ENCODE peak calls at places on chromosomes 13 and 19, in five cellular contexts. A is testis, S is SJCRH30, L is IMR-90, W is heart right ventricle. E is an unnamed sample.

GRCh38 chr13:80126382-80127068 is 214.4 kb downstream of the SPRY2 start:
- DNase-seq in A (no peak), S (no peak), L (no peak), W (no peak), E (no peak)

GRCh38 chr19:40438284-40438683 is 5.9 kb downstream of the SERTAD3 start:
- DNase-seq in A (no peak), S (no peak), L (no peak), W (no peak), E (no peak)

GRCh38 chr19:10045371-10045770 is 32.1 kb downstream of the RDH8 start:
- DNase-seq in A (no peak), S (no peak), L (no peak), W (no peak), E (no peak)

GRCh38 chr13:69704311-69704710 is 403.3 kb upstream of the ATXN8OS start:
- DNase-seq in A (no peak), S (no peak), L (no peak), W (no peak), E (no peak)

GRCh38 chr13:109697936-109698335 is 88.4 kb downstream of the IRS2 start:
- DNase-seq in A (no peak), S (no peak), L (no peak), W (no peak), E (no peak)

GRCh38 chr19:2215281-2215751 is 20.8 kb downstream of the PLEKHJ1 start:
- DNase-seq in A (no peak), S (no peak), L (no peak), W (no peak), E (no peak)

GRCh38 chr13:114105351-114106225 is 26.8 kb downstream of the RASA3 start:
- DNase-seq in A (no peak), S (no peak), L (no peak), W (peak), E (no peak)

GRCh38 chr13:101858869-101859268 is 406.4 kb downstream of the ITGBL1 start:
- DNase-seq in A (no peak), S (no peak), L (no peak), W (no peak), E (no peak)

GRCh38 chr13:72757792-72758535 is 23.7 kb downstream of the DIS3 start:
- DNase-seq in A (no peak), S (no peak), L (peak), W (no peak), E (no peak)

GRCh38 chr13:112896736-112897602 is 72.0 kb upstream of the MCF2L start:
- DNase-seq in A (no peak), S (no peak), L (no peak), W (no peak), E (peak)

GRCh38 chr13:93045836-93046235 is 180.8 kb upstream of the GPC6 start:
- DNase-seq in A (no peak), S (no peak), L (peak), W (no peak), E (no peak)

GRCh38 chr13:27921961-27922910 is 2.4 kb downstream of the PDX1 start:
- DNase-seq in A (no peak), S (no peak), L (no peak), W (no peak), E (no peak)

GRCh38 chr13:40940841-40941240 is 78.3 kb downstream of the ELF1 start:
- DNase-seq in A (peak), S (no peak), L (no peak), W (no peak), E (no peak)

GRCh38 chr13:52695856-52696255 is 43.2 kb downstream of the SUGT1 start:
- DNase-seq in A (no peak), S (no peak), L (peak), W (no peak), E (no peak)

GRCh38 chr13:113152894-113153809 is 5.3 kb upstream of the PROZ start:
- DNase-seq in A (peak), S (peak), L (no peak), W (peak), E (peak)

GRCh38 chr19:53768401-53768800 is 55.7 kb downstream of the NLRP12 start:
- DNase-seq in A (no peak), S (no peak), L (no peak), W (no peak), E (peak)

GRCh38 chr13:98416408-98416807 is 160.5 kb downstream of the STK24 start:
- DNase-seq in A (no peak), S (no peak), L (no peak), W (no peak), E (peak)

GRCh38 chr13:97932006-97932405 is 21.5 kb upstream of the IPO5 start:
- DNase-seq in A (no peak), S (peak), L (no peak), W (no peak), E (no peak)

GRCh38 chr13:103312467-103312866 is 246.2 kb upstream of the SLC10A2 start:
- DNase-seq in A (no peak), S (no peak), L (no peak), W (no peak), E (no peak)

GRCh38 chr13:31860002-31860401 is 120.7 kb downstream of the RXFP2 start:
- DNase-seq in A (no peak), S (no peak), L (no peak), W (peak), E (no peak)

GRCh38 chr19:35905178-35905727 is 2.8 kb downstream of the TYROBP start:
- DNase-seq in A (no peak), S (peak), L (peak), W (no peak), E (no peak)
- H3K27ac ChIP-seq in A (no peak), S (no peak), L (peak), W (no peak), E (no peak)

DNA sequence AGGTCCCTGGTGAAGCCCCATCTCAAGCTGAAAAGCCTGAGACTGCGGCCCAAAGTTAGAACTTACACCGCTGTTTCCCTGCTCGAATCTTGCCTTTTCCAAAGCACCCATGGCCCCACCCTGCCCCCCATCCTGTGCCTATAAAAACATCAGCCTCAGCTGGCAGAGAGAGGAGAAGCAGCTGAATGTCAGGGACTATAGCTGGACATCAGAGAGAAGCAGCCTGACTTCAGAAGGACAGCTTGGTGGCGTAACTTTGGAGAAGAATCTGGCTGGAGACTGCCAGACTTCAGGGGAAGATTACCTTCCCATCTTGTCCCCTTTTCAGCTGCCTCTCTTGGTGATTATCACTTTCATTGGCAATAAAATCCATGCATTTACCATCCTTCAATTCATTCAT is 9.3 kb upstream of the RCBTB2 start:
- DNase-seq in A (no peak), S (no peak), L (no peak), W (no peak), E (no peak)
- H3K27ac ChIP-seq in A (no peak), S (no peak), L (no peak), W (peak), E (no peak)

DNA sequence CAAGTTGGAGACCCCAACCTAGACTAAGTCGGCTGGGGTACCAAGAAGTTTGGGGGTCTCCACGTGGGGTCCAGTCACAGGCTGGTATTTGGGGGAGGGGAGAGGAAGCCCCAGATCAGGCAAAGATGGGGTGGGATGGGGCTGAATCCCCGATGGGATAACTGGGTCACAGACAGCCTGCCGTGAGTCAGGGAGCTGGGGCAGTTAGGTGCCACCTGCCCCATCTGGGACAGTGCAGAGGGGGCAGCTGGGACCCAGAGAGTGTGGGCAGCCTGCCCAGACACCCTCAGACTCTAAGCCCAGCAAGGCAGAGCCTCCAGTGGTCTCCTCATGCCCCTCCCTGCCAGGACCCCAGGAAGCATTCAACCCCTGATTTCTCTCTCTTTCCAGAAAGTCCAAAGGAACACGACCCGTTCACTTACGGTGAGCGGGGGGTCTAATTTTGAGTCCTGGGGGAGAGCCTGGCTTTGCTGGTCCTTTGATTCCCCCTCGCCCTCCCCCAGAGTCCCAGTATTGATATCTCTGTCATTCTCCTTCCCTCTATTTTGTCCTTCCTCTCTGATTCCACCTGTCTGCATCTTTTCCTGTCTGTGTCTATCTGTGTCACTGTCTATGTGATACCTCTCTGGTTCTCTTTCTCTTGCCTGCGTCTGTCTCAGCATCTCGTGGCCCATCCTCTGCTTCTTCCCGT is 1.7 kb downstream of the FXYD1 start:
- DNase-seq in A (no peak), S (no peak), L (no peak), W (peak), E (peak)
- H3K27ac ChIP-seq in A (peak), S (no peak), L (no peak), W (peak), E (no peak)

GRCh38 chr13:36345438-36346221 is 564 bp downstream of the SPART start:
- DNase-seq in A (peak), S (peak), L (peak), W (peak), E (peak)
- H3K27ac ChIP-seq in A (peak), S (peak), L (peak), W (peak), E (peak)

GRCh38 chr19:22620401-22620800 is 13.7 kb upstream of the ZNF492 start:
- DNase-seq in A (peak), S (no peak), L (no peak), W (no peak), E (no peak)

GRCh38 chr19:22620912-22621311 is 13.2 kb upstream of the ZNF492 start:
- DNase-seq in A (no peak), S (no peak), L (no peak), W (no peak), E (no peak)

GRCh38 chr19:22622020-22622419 is 12.1 kb upstream of the ZNF492 start:
- DNase-seq in A (peak), S (no peak), L (no peak), W (no peak), E (no peak)

GRCh38 chr19:22619371-22619770 is 14.8 kb upstream of the ZNF492 start:
- DNase-seq in A (peak), S (no peak), L (no peak), W (no peak), E (no peak)

DNA sequence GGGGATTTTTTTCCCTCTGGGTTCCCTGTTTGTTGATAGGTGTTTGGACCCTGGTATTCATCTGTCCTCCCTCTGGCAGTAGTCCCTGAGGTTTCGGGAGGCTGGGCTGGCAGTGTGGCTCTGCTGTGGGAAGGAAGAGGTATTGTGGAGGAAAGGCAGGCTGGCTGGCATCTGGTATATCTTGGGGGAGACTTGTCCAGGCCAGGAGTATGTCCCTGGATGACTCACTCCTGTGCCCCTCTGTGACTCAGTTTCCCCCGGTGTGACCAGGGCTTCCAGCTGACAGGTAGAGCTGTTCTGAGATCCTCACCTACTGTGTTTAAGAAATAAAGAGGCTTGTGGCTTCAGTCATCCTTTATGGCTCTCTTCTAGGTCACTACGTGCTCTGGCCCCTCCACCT is 14.2 kb upstream of the ZNF492 start:
- DNase-seq in A (no peak), S (no peak), L (no peak), W (no peak), E (no peak)
- H3K27ac ChIP-seq in A (peak), S (no peak), L (no peak), W (peak), E (no peak)

GRCh38 chr19:18289471-18290066 is 8.1 kb upstream of the JUND start:
- DNase-seq in A (no peak), S (no peak), L (no peak), W (no peak), E (no peak)

GRCh38 chr19:18290250-18291018 is 9.0 kb upstream of the JUND start:
- DNase-seq in A (no peak), S (peak), L (peak), W (no peak), E (no peak)

GRCh38 chr19:18291590-18292459 is 10.4 kb upstream of the JUND start:
- DNase-seq in A (peak), S (peak), L (peak), W (peak), E (peak)

GRCh38 chr19:18292460-18292809 is 11.0 kb upstream of the JUND start:
- DNase-seq in A (no peak), S (no peak), L (no peak), W (no peak), E (no peak)

DNA sequence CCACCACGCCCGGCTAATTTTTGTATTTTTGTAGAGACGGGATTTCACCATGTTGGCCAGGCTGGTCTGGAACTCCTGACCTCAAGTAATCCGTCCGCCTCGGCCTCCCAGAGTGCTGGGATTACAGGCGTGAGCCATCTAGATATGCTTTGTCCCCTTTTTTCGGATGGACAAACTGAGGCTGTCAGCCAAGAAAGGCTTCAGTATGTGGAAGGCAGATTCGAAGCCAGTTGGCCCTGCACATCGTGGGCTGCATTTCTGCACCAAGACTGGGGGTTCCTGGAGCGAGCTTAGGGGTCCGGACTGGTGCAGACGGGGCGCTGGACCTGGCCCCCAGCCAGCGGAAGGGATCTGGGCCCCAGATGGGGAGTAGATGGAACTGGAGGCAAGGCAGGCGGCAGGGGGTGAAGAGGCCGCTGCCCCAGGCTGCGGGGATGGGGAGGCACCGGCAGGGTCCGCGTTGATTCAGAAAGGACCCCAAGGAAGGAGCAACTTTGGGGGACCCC is 9.7 kb upstream of the JUND start:
- DNase-seq in A (no peak), S (peak), L (no peak), W (peak), E (no peak)
- H3K27ac ChIP-seq in A (peak), S (peak), L (peak), W (peak), E (peak)

GRCh38 chr19:19113040-19113541 is 25.2 kb downstream of the TMEM161A start:
- DNase-seq in A (no peak), S (peak), L (peak), W (no peak), E (no peak)
- H3K27ac ChIP-seq in A (no peak), S (peak), L (no peak), W (no peak), E (no peak)

GRCh38 chr19:55387736-55388497 is 2.2 kb downstream of the RPL28 start:
- DNase-seq in A (no peak), S (no peak), L (no peak), W (no peak), E (no peak)
- H3K27ac ChIP-seq in A (no peak), S (no peak), L (peak), W (no peak), E (no peak)

DNA sequence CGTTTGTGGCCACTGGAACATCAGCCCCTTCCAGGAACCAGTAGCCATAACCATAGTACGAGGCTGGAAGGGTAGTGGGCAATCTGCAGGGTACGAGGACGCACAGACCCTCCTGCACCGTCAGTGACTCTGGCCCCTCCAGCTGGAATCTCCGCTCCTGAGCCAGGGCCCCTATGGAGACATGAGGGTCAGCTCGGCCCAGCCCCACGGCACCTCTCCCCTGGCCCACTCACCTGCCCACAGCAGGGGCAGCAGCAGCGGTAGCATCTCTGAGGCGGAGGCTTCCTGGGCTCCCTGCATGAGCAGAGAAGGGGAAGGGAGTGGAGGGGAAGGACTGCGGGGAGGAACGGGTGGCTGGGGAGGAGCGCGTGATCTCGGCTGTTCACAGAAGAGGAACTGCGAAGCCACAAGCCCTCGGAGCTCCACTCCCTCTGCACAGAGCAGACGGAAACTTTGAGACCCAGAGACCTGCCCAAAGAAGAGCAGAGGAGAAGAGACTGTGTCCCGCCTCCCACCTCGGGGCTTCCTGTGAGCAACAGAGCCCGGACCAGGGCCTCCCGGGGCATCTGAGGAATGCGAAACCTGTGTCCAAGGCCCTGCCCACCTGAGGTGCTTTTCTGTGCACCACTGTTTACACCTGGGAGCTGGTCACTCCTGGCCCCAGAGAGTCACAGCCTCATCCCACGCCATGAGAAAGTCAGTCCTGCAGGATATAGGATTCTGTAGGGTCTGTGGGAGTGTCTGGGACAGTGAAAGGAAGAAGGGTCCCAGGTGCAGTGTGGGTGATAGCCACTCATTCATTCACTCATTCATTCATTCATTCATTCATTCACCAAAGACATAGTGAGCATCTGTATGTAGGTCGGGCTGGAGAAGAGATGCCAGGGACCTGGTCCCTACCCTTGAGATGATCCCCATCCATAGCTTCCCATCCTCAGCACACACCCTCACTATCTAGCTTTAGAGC is at the start of gene SIGLEC6:
- DNase-seq in A (peak), S (no peak), L (no peak), W (peak), E (no peak)
- H3K27ac ChIP-seq in A (no peak), S (no peak), L (no peak), W (no peak), E (no peak)